ENCODE peak calls at places on chromosomes 12 and 14, in five cellular contexts. N is HAP-1; P is BJ; C is GM23248; J is activated naive CD8-positive, alpha-beta T cell treated with anti-CD3 and anti-CD28 coated beads, Interleukin-2, amount 10 ng/mL, durations not matched to agents 7 days and 5 days. W is an unnamed sample.

GRCh38 chr12:65876898-65877721 is 52.8 kb downstream of the HMGA2 start:
- DNase-seq in P (no peak), J (no peak), N (peak; percentile 52), C (no peak), W (no peak)

GRCh38 chr12:21501258-21502163 is at the start of the genes GOLT1B and RECQL:
- DNase-seq in P (peak; percentile 94), C (peak; percentile 99), N (peak; percentile 92), J (peak; percentile 79), W (peak; percentile 98)

GRCh38 chr14:65476942-65477318 is 64.4 kb downstream of the FUT8 start:
- DNase-seq in N (no peak), P (no peak), C (no peak), J (no peak), W (no peak)

GRCh38 chr12:52523825-52524224 is 3.6 kb upstream of the KRT5 start:
- DNase-seq in P (no peak), J (no peak), C (no peak), N (no peak), W (no peak)

GRCh38 chr12:50961708-50962107 is 9.4 kb downstream of the HIGD1C start:
- DNase-seq in N (no peak), P (no peak), C (no peak), J (no peak), W (no peak)

GRCh38 chr14:104582005-104582404 is 2.4 kb downstream of the C14orf180 start:
- DNase-seq in J (no peak), C (no peak), P (no peak), N (no peak), W (no peak)

GRCh38 chr14:65745396-65746190 is 333.1 kb downstream of the FUT8 start:
- DNase-seq in C (no peak), N (no peak), P (no peak), J (no peak), W (no peak)

GRCh38 chr12:57272337-57273151 is 21.6 kb upstream of the STAC3 start:
- DNase-seq in P (peak; percentile 10), C (peak; percentile 60), J (no peak), N (no peak), W (no peak)

GRCh38 chr12:104495786-104496185 is 39.0 kb downstream of the CHST11 start:
- DNase-seq in N (no peak), P (no peak), J (no peak), C (peak; percentile 25), W (no peak)

GRCh38 chr12:89350661-89351488 is 1.4 kb downstream of the DUSP6 start:
- DNase-seq in N (no peak), C (peak; percentile 42), P (no peak), J (peak; percentile 41), W (peak; percentile 35)

GRCh38 chr14:104091061-104091926 is 5.8 kb downstream of the ASPG start:
- DNase-seq in N (no peak), C (no peak), P (no peak), J (no peak), W (no peak)

GRCh38 chr12:23666866-23667265 is 282.6 kb downstream of the SOX5 start:
- DNase-seq in P (no peak), C (no peak), J (no peak), N (no peak), W (no peak)

GRCh38 chr14:67221982-67222328 is 19.3 kb upstream of the PALS1 start:
- DNase-seq in P (no peak), J (no peak), C (no peak), N (no peak), W (no peak)

GRCh38 chr12:47205532-47206449 is 126.0 kb upstream of the AMIGO2 start:
- DNase-seq in N (no peak), P (no peak), J (no peak), C (no peak), W (no peak)

W was measured in KBM-7.